ENCODE peak calls at places on chromosome 9, in eight cellular contexts. G is cardiac fibroblast, P is stomach, L is brain microvascular endothelial cell, D is left ventricle myocardium inferior, X is dorsolateral prefrontal cortex, A is IMR-90, U is epithelial cell of proximal tubule. V is an unnamed sample.
A peak's percentile ranks its signal among the peaks of the same experiment; 100 is the strongest.

GRCh38 chr9:133362359-133363044 is 6.2 kb downstream of the SURF2 start:
- DNase-seq in G (peak; percentile 34), P (no peak), L (no peak), D (no peak), X (no peak), A (no peak), U (no peak), V (no peak)

GRCh38 chr9:69385474-69386091 is 60.6 kb downstream of the ENTREP1 start:
- DNase-seq in G (no peak), P (peak; percentile 63), L (no peak), D (no peak), X (no peak), A (no peak), U (no peak), V (no peak)

GRCh38 chr9:21027295-21027694 is 4.1 kb downstream of the HACD4 start:
- DNase-seq in G (peak; percentile 2), P (no peak), L (peak; percentile 7), D (no peak), X (no peak), A (peak; percentile 68), U (no peak), V (no peak)

GRCh38 chr9:132114102-132114707 is 34.5 kb upstream of the MED27 start:
- DNase-seq in G (peak; percentile 69), P (peak; percentile 61), L (peak; percentile 16), D (peak; percentile 55), X (no peak), A (peak; percentile 60), U (no peak), V (no peak)

GRCh38 chr9:17810728-17811634 is 232.1 kb downstream of the SH3GL2 start:
- DNase-seq in G (peak; percentile 78), P (peak; percentile 65), L (peak; percentile 55), D (peak; percentile 15), X (peak; percentile 73), A (peak; percentile 66), U (no peak), V (peak; percentile 45)

GRCh38 chr9:18233311-18233710 is 240.6 kb upstream of the ADAMTSL1 start:
- DNase-seq in G (no peak), P (no peak), L (no peak), D (no peak), X (no peak), A (no peak), U (no peak), V (no peak)

GRCh38 chr9:16039988-16040761 is 487.3 kb downstream of the CCDC171 start:
- DNase-seq in G (no peak), P (no peak), L (peak; percentile 81), D (no peak), X (no peak), A (peak; percentile 81), U (no peak), V (no peak)

GRCh38 chr9:13651526-13651925 is 372.0 kb upstream of the MPDZ start:
- DNase-seq in G (no peak), P (no peak), L (no peak), D (no peak), X (no peak), A (no peak), U (no peak), V (no peak)

GRCh38 chr9:89425921-89426388 is 72.0 kb downstream of the SEMA4D start:
- DNase-seq in G (no peak), P (no peak), L (no peak), D (no peak), X (peak; percentile 60), A (no peak), U (no peak), V (no peak)

DNA sequence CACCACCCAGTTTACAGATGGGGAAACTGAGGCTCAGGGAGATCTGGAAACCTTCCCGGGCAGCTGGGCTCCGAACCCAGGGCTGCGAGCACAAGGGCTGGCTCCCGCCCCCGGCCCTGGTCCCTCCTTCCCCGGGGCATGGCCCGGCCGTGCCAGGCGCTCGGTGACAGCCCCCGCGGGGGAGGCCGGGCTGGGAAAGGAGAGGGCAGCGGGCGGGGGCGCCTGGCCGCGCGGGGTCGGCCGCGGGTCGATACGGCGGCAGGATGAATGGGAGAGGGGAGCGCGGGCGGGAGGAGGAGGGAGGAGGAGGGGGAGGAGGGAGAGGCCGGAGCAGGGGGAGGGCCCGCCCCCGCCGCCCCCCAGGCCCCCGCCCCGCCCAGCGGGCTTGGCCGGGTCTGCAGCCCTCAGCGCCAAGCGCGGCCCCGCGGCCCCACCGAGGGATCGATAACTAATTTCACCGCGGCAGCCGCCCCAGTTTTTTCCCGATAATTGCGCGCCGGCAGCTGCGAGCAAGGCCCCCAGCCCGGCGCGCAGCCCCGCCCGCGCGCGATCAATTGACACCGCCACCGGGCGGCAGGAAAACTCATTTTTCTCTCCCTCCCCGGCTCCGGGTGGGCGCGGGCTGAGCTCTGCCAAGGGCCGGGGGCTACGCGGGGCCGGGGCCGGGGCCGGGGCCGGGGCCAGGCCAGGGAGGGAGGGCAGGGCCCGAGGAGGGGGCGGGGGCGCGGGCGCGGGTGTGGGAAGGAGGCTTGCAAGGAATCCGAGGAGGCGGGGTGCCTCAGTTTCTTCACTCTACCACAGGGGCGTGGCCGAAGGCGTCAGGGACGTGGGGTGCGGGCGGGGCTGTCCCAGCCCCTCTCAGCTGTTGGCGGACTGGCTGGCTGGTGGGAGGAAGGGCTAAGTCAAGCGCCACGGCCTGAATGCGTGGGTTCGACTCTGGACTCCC is 52.1 kb downstream of the C9orf50 start:
- DNase-seq in G (peak; percentile 18), P (peak; percentile 71), L (no peak), D (peak; percentile 55), X (peak; percentile 41), A (no peak), U (no peak), V (no peak)
- H3K4me3 ChIP-seq in G (peak overlapping the region; percentile 28), P (peak overlapping the region; percentile 59), L (peak overlapping the region; percentile 46), D (peak overlapping the region; percentile 70), X (peak overlapping the region; percentile 56), A (peak overlapping the region; percentile 28), U (peak overlapping the region; percentile 50), V (peak overlapping the region; percentile 13)

GRCh38 chr9:135288054-135288453 is 191.5 kb upstream of the PPP1R26 start:
- DNase-seq in G (no peak), P (no peak), L (no peak), D (no peak), X (no peak), A (no peak), U (no peak), V (no peak)
- H3K4me3 ChIP-seq in G (no peak overlapping the region), P (no peak overlapping the region), L (no peak overlapping the region), D (no peak overlapping the region), X (no peak overlapping the region), A (no peak overlapping the region), U (no peak overlapping the region), V (no peak overlapping the region)

DNA sequence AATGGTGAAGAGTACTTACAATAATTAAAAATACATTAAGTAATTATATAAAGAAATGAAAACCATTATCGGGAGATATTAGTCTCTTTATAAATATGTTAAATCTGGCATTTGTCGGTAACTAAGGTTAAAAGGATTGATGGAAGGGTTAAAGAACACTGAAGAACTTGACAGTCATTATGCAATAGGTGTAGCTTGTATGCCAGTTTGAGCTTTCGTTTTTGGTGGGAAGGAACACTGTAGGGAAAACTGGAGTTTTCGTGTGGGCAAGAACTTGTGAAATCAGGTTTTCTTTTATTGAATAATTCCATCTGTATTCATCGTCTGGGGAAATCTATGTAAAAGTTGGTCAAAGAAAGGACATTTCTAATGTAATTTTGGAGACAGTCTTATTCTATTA is 142.3 kb downstream of the DMRTA1 start:
- DNase-seq in G (no peak), P (no peak), L (no peak), D (no peak), X (no peak), A (no peak), U (no peak), V (no peak)
- H3K4me3 ChIP-seq in G (no peak overlapping the region), P (no peak overlapping the region), L (no peak overlapping the region), D (no peak overlapping the region), X (no peak overlapping the region), A (no peak overlapping the region), U (no peak overlapping the region), V (no peak overlapping the region)

GRCh38 chr9:122262073-122262472 is 2.6 kb downstream of the RBM18 start:
- DNase-seq in G (no peak), P (no peak), L (no peak), D (no peak), X (no peak), A (no peak), U (no peak), V (no peak)
- H3K4me3 ChIP-seq in G (no peak overlapping the region), P (no peak overlapping the region), L (no peak overlapping the region), D (no peak overlapping the region), X (no peak overlapping the region), A (no peak overlapping the region), U (no peak overlapping the region), V (no peak overlapping the region)

GRCh38 chr9:9556865-9557803 is 1055.7 kb downstream of the PTPRD start:
- DNase-seq in G (no peak), P (no peak), L (no peak), D (no peak), X (no peak), A (no peak), U (no peak), V (no peak)
- H3K4me3 ChIP-seq in G (no peak overlapping the region), P (no peak overlapping the region), L (no peak overlapping the region), D (no peak overlapping the region), X (no peak overlapping the region), A (no peak overlapping the region), U (no peak overlapping the region), V (no peak overlapping the region)

DNA sequence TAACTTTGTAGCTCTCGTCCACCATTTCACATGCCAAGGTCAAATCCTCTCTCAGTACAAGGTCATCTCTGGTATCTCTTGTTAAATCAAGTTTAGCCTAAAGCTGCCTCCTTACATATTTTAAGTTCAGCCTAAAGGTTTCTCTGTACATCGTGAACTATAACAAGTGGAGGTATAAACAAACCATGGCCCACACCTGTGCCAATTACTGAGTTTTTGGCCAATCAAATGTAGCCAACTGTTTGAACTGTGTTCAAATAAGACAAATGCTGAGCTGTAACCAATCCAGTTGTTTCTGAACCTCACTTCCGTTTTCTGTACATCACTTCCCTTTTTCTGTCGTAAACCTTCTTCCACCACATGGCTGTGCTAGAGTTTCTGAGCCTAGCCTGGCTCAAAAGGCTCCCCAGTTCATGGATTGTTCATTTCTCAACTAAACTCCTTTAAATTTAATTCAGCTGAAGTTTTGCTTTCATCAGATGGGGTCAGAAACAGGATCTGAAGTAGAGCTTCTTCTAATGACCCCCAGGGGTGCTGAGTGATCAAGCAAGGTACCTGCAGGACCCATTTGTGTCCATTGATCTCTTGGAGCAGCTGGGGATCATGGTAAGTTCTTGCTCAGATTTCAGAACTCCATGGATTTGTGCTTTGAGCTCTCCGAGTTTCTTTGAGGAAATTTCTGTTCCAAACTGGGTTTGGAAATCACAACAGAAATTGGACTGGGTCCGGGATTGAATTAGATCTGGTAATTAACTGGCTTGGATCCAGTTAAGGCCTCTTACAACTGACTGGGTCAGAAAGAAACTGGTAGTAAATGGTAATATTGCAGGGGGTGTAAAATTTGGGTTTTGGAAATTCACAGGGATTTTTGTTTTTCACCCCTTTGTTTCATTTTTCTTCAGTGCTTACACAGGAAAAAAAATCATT is 11.0 kb upstream of the NANS start:
- DNase-seq in G (no peak), P (no peak), L (no peak), D (no peak), X (no peak), A (no peak), U (no peak), V (peak; percentile 90)
- H3K4me3 ChIP-seq in G (no peak overlapping the region), P (no peak overlapping the region), L (no peak overlapping the region), D (no peak overlapping the region), X (no peak overlapping the region), A (no peak overlapping the region), U (no peak overlapping the region), V (peak overlapping the region; percentile 78)